ENCODE peak calls at places on chromosomes 7 and 10, in six cellular contexts. V is foreskin fibroblast; M is psoas muscle; K is fibroblast of lung; T is CD8-positive, alpha-beta T cell; B is AG10803. P is an unnamed sample.

GRCh38 chr7:120725376-120726039 is 132.4 kb downstream of the TSPAN12 start:
- DNase-seq in V (peak; percentile 23), M (no peak), K (peak; percentile 37), T (no peak), B (peak; percentile 49), P (peak; percentile 77)

GRCh38 chr7:108294595-108294994 is 161.6 kb downstream of the NRCAM start:
- DNase-seq in V (no peak), M (no peak), K (peak; percentile 18), T (no peak), B (no peak), P (no peak)

GRCh38 chr10:67790534-67791408 is 47.2 kb downstream of the DNAJC12 start:
- DNase-seq in V (peak; percentile 9), M (no peak), K (peak; percentile 26), T (no peak), B (peak; percentile 71), P (peak; percentile 72)

GRCh38 chr7:77327067-77327931 is 88.8 kb downstream of the GSAP start:
- DNase-seq in V (peak; percentile 97), M (no peak), K (peak; percentile 51), T (no peak), B (peak; percentile 87), P (peak; percentile 84)

GRCh38 chr10:29957887-29958330 is 101.5 kb downstream of the JCAD start:
- DNase-seq in V (peak; percentile 22), M (peak; percentile 87), K (peak; percentile 84), T (no peak), B (peak; percentile 64), P (peak; percentile 74)

GRCh38 chr10:131806646-131807317 is 94.0 kb upstream of the PPP2R2D start:
- DNase-seq in V (no peak), M (no peak), K (no peak), T (no peak), B (no peak), P (no peak)

GRCh38 chr10:3115685-3116084 is 48.3 kb downstream of the PFKP start:
- DNase-seq in V (no peak), M (no peak), K (no peak), T (no peak), B (no peak), P (no peak)

GRCh38 chr10:120369831-120370230 is 87.2 kb upstream of the PLPP4 start:
- DNase-seq in V (no peak), M (no peak), K (peak; percentile 82), T (no peak), B (no peak), P (no peak)

GRCh38 chr7:43758861-43759683 is 592 bp downstream of the BLVRA start:
- DNase-seq in V (peak; percentile 61), M (peak; percentile 58), K (peak; percentile 52), T (peak; percentile 13), B (peak; percentile 33), P (peak; percentile 37)

GRCh38 chr7:155692317-155692716 is 47.9 kb downstream of the RBM33 start:
- DNase-seq in V (no peak), M (no peak), K (no peak), T (no peak), B (no peak), P (no peak)

GRCh38 chr10:28179490-28180099 is 123.3 kb downstream of the MPP7 start:
- DNase-seq in V (peak; percentile 73), M (no peak), K (peak; percentile 57), T (no peak), B (peak; percentile 73), P (peak; percentile 73)

GRCh38 chr7:107345898-107346297 is 124.0 kb upstream of the GPR22 start:
- DNase-seq in V (no peak), M (no peak), K (no peak), T (no peak), B (no peak), P (no peak)

GRCh38 chr10:132564690-132565089 is 27.1 kb downstream of the INPP5A start:
- DNase-seq in V (no peak), M (no peak), K (no peak), T (no peak), B (no peak), P (no peak)

GRCh38 chr10:121974535-121975294 is at the start of gene NSMCE4A:
- DNase-seq in V (peak; percentile 89), M (peak; percentile 93), K (peak; percentile 76), T (peak; percentile 43), B (peak; percentile 69), P (peak; percentile 76)

GRCh38 chr10:92970301-92971070 is 90.1 kb upstream of the CYP26C1 start:
- DNase-seq in V (peak; percentile 62), M (no peak), K (peak; percentile 87), T (no peak), B (peak; percentile 22), P (peak; percentile 9)

GRCh38 chr7:117652943-117653700 is 173.3 kb downstream of the CFTR start:
- DNase-seq in V (no peak), M (no peak), K (no peak), T (no peak), B (no peak), P (no peak)

GRCh38 chr10:35326466-35327235 is 9.7 kb upstream of the CCNY start:
- DNase-seq in V (no peak), M (no peak), K (peak; percentile 55), T (no peak), B (no peak), P (no peak)

GRCh38 chr7:2680792-2681490 is 7.1 kb upstream of the AMZ1 start:
- DNase-seq in V (peak; percentile 83), M (peak; percentile 91), K (peak; percentile 45), T (no peak), B (peak; percentile 63), P (peak; percentile 72)

GRCh38 chr7:86904949-86905834 is 154.3 kb downstream of the ELAPOR2 start:
- DNase-seq in V (peak; percentile 62), M (no peak), K (peak; percentile 8), T (no peak), B (peak; percentile 37), P (peak; percentile 56)

GRCh38 chr7:1259621-1260020 is 26.9 kb downstream of the UNCX start:
- DNase-seq in V (no peak), M (no peak), K (no peak), T (no peak), B (no peak), P (no peak)

GRCh38 chr10:126133906-126134703 is 237.7 kb downstream of the FANK1 start:
- DNase-seq in V (peak; percentile 62), M (no peak), K (peak; percentile 80), T (no peak), B (peak; percentile 89), P (peak; percentile 74)

GRCh38 chr7:42097756-42098155 is 139.3 kb downstream of the GLI3 start:
- DNase-seq in V (peak; percentile 76), M (no peak), K (peak; percentile 82), T (no peak), B (peak; percentile 88), P (peak; percentile 93)

GRCh38 chr10:98263088-98263487 is 4.9 kb downstream of the LOXL4 start:
- DNase-seq in V (no peak), M (no peak), K (no peak), T (no peak), B (no peak), P (no peak)

GRCh38 chr10:98261436-98262277 is 6.3 kb downstream of the LOXL4 start:
- DNase-seq in V (no peak), M (no peak), K (no peak), T (no peak), B (no peak), P (no peak)

GRCh38 chr10:98260752-98261151 is 7.2 kb downstream of the LOXL4 start:
- DNase-seq in V (no peak), M (no peak), K (no peak), T (no peak), B (no peak), P (no peak)

GRCh38 chr10:98264378-98265065 is 3.5 kb downstream of the LOXL4 start:
- DNase-seq in V (no peak), M (no peak), K (no peak), T (no peak), B (no peak), P (no peak)

GRCh38 chr10:98262571-98262970 is 5.4 kb downstream of the LOXL4 start:
- DNase-seq in V (peak; percentile 77), M (peak; percentile 93), K (peak; percentile 23), T (no peak), B (peak; percentile 59), P (peak; percentile 63)
- TF ChIP-seq CTCF in V (peak; percentile 52), M (peak; percentile 68), K (peak; percentile 33), T (no peak), B (peak; percentile 62), P (peak; percentile 66)

GRCh38 chr7:122316467-122317394 is 12.2 kb upstream of the FEZF1 start:
- DNase-seq in V (no peak), M (no peak), K (no peak), T (no peak), B (no peak), P (no peak)

GRCh38 chr7:122312789-122313188 is 8.2 kb upstream of the FEZF1 start:
- DNase-seq in V (no peak), M (no peak), K (no peak), T (no peak), B (no peak), P (no peak)

GRCh38 chr7:122314284-122314683 is 9.7 kb upstream of the FEZF1 start:
- DNase-seq in V (no peak), M (no peak), K (no peak), T (no peak), B (no peak), P (no peak)

GRCh38 chr7:122311719-122312118 is 7.2 kb upstream of the FEZF1 start:
- DNase-seq in V (no peak), M (no peak), K (no peak), T (no peak), B (no peak), P (no peak)

GRCh38 chr7:122315507-122316466 is 11.2 kb upstream of the FEZF1 start:
- DNase-seq in V (no peak), M (no peak), K (no peak), T (no peak), B (no peak), P (no peak)
- H3K4me3 ChIP-seq in V (no peak overlapping the region), M (peak overlapping the region; percentile 19), K (no peak overlapping the region), T (no peak overlapping the region), B (no peak overlapping the region), P (no peak overlapping the region)

GRCh38 chr10:22335204-22335956 is 9.9 kb upstream of the SPAG6 start:
- DNase-seq in V (peak; percentile 75), M (peak; percentile 72), K (peak; percentile 58), T (no peak), B (peak; percentile 61), P (peak; percentile 42)
- TF ChIP-seq CTCF in V (no peak), M (peak; percentile 16), K (no peak), T (no peak), B (no peak), P (no peak)

GRCh38 chr7:152093717-152094116 is 68.2 kb downstream of the GALNT11 start:
- DNase-seq in V (no peak), M (no peak), K (no peak), T (no peak), B (peak; percentile 6), P (no peak)
- H3K4me3 ChIP-seq in V (no peak overlapping the region), M (no peak overlapping the region), K (no peak overlapping the region), T (no peak overlapping the region), B (no peak overlapping the region), P (no peak overlapping the region)

DNA sequence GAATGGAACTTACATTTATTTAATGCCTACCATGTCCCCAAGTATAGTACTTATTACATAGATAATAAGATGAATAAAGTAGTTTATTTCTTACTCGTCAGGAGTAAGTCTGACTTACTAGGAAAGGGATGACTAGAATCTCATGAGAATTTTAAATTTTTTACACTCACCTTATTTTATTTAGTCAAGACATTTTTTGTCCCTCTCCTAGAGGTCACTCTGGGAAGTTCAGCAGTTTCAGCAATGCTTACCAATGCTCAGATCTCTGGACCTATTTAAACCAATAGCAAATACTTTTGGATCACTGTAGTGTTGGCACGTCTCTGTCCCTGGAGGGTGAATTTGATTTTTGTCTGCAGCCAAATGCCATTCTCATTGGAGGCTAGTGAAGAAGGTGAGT is 10.7 kb upstream of the ACTA2 start:
- DNase-seq in V (no peak), M (no peak), K (no peak), T (no peak), B (no peak), P (no peak)
- TF ChIP-seq CTCF in V (no peak), M (peak; percentile 9), K (no peak), T (no peak), B (no peak), P (no peak)

P was measured in choroid plexus epithelial cell.